ENCODE peak calls at places on chromosomes 12 and 14, in four cellular contexts. D is thyroid gland, L is right lobe of liver, E is cardiac fibroblast. N is an unnamed sample.
A peak's percentile ranks its signal among the peaks of the same experiment; 100 is the strongest.

GRCh38 chr12:15782667-15783066 is 6.5 kb downstream of the EPS8 start:
- DNase-seq in L (no peak), E (peak; percentile 33), D (no peak), N (no peak)

GRCh38 chr14:39483682-39484081 is 51.4 kb upstream of the FBXO33 start:
- DNase-seq in E (no peak), D (no peak), L (no peak), N (no peak)

GRCh38 chr12:48106574-48107251 is 834 bp upstream of the SENP1 start:
- DNase-seq in E (no peak), D (no peak), L (no peak), N (no peak)

GRCh38 chr12:87871061-87871460 is 158.1 kb downstream of the C12orf50 start:
- DNase-seq in L (no peak), D (no peak), E (peak; percentile 11), N (no peak)

GRCh38 chr14:101628471-101628966 is 67.2 kb downstream of the DIO3 start:
- DNase-seq in E (peak; percentile 76), L (peak; percentile 77), D (peak; percentile 68), N (peak; percentile 62)

GRCh38 chr12:93922583-93923006 is 225.8 kb upstream of the PLXNC1 start:
- DNase-seq in E (peak; percentile 86), D (no peak), L (no peak), N (no peak)

GRCh38 chr14:94394594-94395305 is 6.3 kb upstream of the SERPINA1 start:
- DNase-seq in L (peak; percentile 89), E (peak; percentile 87), D (peak; percentile 15), N (peak; percentile 54)

GRCh38 chr12:72471806-72472205 is 199.6 kb downstream of the TRHDE start:
- DNase-seq in D (no peak), E (no peak), L (no peak), N (no peak)

GRCh38 chr12:57726151-57726883 is 12.2 kb downstream of the AGAP2 start:
- DNase-seq in E (peak; percentile 86), D (peak; percentile 62), L (peak; percentile 64), N (peak; percentile 87)

GRCh38 chr14:65168840-65169239 is 66.5 kb upstream of the MAX start:
- DNase-seq in E (peak; percentile 74), D (no peak), L (no peak), N (peak; percentile 43)

GRCh38 chr14:65167072-65167645 is 64.8 kb upstream of the MAX start:
- DNase-seq in D (no peak), L (no peak), E (no peak), N (no peak)

GRCh38 chr14:65169351-65169750 is 67.0 kb upstream of the MAX start:
- DNase-seq in L (no peak), E (peak; percentile 46), D (no peak), N (peak; percentile 60)

GRCh38 chr14:65170768-65171251 is 68.5 kb upstream of the MAX start:
- DNase-seq in E (peak; percentile 87), L (no peak), D (no peak), N (peak; percentile 76)

DNA sequence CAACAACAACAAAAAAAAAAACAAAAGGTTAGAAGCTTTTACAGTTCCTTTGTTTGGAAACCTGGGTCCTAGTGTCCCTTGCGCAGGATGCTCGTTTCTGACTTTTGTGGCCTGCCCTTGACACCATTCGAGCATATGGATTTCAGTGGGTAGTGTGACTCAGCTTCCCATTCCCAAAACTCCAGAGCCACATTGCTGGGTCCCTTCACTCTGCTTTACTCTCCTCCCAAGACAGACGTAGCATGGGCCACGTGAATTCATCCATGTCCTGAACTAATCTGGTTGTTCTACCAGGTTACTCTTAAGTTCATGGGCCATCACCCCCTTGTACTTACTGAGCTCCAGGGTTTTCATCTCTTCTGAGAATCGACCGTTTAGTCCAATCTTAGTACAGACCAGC is 68.0 kb upstream of the MAX start:
- DNase-seq in L (no peak), D (no peak), E (no peak), N (no peak)
- TF ChIP-seq CTCF in L (no peak), D (no peak), E (no peak), N (no peak)

GRCh38 chr14:68127166-68127565 is 307.6 kb downstream of the RAD51B start:
- DNase-seq in E (no peak), L (no peak), D (no peak), N (no peak)

GRCh38 chr14:68124050-68124449 is 304.5 kb downstream of the RAD51B start:
- DNase-seq in L (no peak), E (no peak), D (no peak), N (no peak)

GRCh38 chr14:68124885-68125731 is 305.5 kb downstream of the RAD51B start:
- DNase-seq in E (peak; percentile 66), D (peak; percentile 22), L (no peak), N (no peak)
- TF ChIP-seq CTCF in E (no peak), D (no peak), L (no peak), N (no peak)

GRCh38 chr14:106185837-106186233 is 659.5 kb downstream of the TMEM121 start:
- DNase-seq in E (no peak), D (no peak), L (no peak), N (no peak)
- TF ChIP-seq CTCF in E (no peak), D (no peak), L (no peak), N (no peak)

GRCh38 chr12:124456652-124457152 is 110.7 kb downstream of the NCOR2 start:
- DNase-seq in D (no peak), E (no peak), L (no peak), N (no peak)
- TF ChIP-seq CTCF in D (no peak), E (no peak), L (no peak), N (no peak)

DNA sequence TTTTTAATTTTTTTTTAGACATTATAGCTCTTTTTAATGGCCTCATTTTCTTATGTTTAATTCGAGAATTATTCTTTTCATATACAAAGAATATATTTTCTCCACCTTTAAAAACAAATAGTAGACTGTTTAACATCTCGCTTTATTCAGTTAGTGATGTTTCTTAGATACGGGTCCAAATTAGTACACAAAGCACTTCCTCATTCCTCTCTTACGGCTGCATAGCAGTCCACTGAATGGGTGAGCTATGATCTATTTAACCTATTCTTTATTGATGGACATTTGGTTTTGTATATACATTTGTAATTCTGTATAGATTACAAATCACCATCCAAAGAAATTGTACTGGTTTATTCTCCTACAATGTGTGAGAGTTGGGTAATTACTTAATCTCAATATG is 8.3 kb upstream of the GPR162 start:
- DNase-seq in E (no peak), L (no peak), D (no peak), N (no peak)
- TF ChIP-seq CTCF in E (no peak), L (no peak), D (no peak), N (no peak)

GRCh38 chr14:100384819-100385813 is 62.0 kb downstream of the SLC25A47 start:
- DNase-seq in E (peak; percentile 85), L (no peak), D (no peak), N (peak; percentile 80)
- TF ChIP-seq CTCF in E (peak; percentile 47), L (peak; percentile 44), D (no peak), N (peak; percentile 66)

N was measured in fibroblast of villous mesenchyme.